ENCODE peak calls at places on chromosome 15, in four cellular contexts. D, G, P and O are unnamed samples.

GRCh38 chr15:91521996-91522395 is 331.5 kb upstream of the SLCO3A1 start:
- DNase-seq in D (no peak), G (no peak), P (no peak), O (no peak)

GRCh38 chr15:49990835-49991540 is 128.0 kb downstream of the ATP8B4 start:
- DNase-seq in D (no peak), G (no peak), P (no peak), O (no peak)

GRCh38 chr15:85667491-85668424 is 127.0 kb downstream of the KLHL25 start:
- DNase-seq in D (no peak), G (no peak), P (no peak), O (no peak)

GRCh38 chr15:82531496-82532382 is 8.5 kb downstream of the RPS17 start:
- DNase-seq in D (no peak), G (no peak), P (no peak), O (no peak)

GRCh38 chr15:40796041-40796440 is 10.8 kb upstream of the ZFYVE19 start:
- DNase-seq in D (no peak), G (no peak), P (no peak), O (no peak)

GRCh38 chr15:83533548-83533947 is 86.4 kb downstream of the SH3GL3 start:
- DNase-seq in D (no peak), G (no peak), P (no peak), O (no peak)

GRCh38 chr15:85383470-85384148 is 3.2 kb downstream of the AKAP13 start:
- DNase-seq in D (no peak), G (no peak), P (no peak), O (no peak)

GRCh38 chr15:76162050-76162425 is 102.3 kb downstream of the TMEM266 start:
- DNase-seq in D (no peak), G (no peak), P (no peak), O (no peak)

DNA sequence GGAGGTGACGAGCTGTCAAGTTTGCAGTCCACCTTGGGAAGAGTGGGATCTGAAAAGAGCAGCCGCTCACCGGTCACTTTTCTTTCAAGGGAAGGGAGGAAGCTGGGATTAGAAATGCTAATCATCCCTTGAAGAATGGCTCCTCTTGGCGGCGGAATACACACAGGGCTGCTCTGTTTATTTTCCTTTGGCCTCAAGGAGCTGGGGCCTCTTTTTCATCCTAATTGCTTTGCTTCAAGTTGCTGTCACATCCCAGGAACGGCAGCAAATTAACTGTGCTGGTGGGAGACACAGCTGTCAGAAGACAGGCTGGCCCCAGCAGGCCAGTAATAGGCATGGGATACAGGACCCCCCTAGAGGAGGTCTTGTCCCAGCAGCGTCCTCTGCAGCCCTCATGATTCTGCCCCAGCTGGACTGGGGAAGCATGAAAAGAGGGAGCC is 6.7 kb downstream of the KBTBD13 start:
- DNase-seq in D (no peak), G (peak; percentile 21), P (no peak), O (no peak)
- TF ChIP-seq CTCF in D (no peak), G (no peak), P (peak; percentile 28), O (no peak)

GRCh38 chr15:25691544-25692430 is 171.3 kb downstream of the ATP10A start:
- DNase-seq in D (no peak), G (no peak), P (no peak), O (no peak)
- TF ChIP-seq CTCF in D (no peak), G (peak; percentile 18), P (peak; percentile 16), O (no peak)

DNA sequence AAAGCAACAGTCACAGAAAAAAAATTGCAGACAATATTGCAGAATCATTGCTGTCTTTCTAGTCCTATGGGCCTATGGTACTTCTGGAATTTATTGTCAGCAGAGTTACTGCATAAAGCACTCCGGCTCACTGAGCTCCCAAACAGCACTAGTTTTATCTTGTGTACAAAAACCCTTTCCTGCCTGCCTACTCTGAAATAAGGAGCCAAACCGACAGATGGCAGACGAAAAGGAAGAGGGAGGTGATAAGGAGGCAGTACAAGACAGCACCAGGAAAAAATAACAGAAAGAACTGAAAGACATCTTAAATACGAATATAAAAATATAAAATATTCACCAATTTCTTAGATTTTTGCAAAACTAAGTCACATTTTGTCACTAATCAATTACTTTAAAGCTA is 15.6 kb downstream of the HERC1 start:
- DNase-seq in D (no peak), G (no peak), P (no peak), O (no peak)
- TF ChIP-seq CTCF in D (no peak), G (peak; percentile 7), P (no peak), O (no peak)

DNA sequence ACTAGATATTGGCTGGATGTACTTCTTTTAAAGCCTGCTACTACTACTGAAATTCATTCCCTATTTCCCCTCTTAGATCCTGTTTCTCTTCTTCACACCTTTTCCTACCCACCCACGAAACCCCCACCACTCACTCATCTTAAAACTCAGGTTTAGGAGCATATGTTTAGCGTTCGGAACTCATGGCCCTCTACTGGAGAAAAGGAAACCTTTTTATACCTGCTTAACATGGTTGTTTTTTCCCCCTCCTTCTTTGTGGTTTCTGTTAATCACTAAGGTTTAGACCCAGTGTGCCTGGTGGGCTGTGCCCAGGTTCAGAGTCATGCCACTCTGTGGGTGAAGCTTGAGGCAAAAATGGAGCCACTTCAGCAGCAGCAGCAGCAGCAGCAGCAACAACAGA is 2.6 kb downstream of the ARID3B start:
- DNase-seq in D (no peak), G (no peak), P (no peak), O (no peak)
- TF ChIP-seq CTCF in D (no peak), G (no peak), P (no peak), O (no peak)